ENCODE peak calls at places on chromosomes 12 and 14, in nine cellular contexts. I is A549, V is stomach, G is tibial nerve, F is heart left ventricle, E is suprapubic skin, A is H1, M is IMR-90, L is HepG2. Z is an unnamed sample.
A peak's percentile ranks its signal among the peaks of the same experiment; 100 is the strongest.

GRCh38 chr12:8912910-8913309 is 1.4 kb upstream of the PHC1 start:
- DNase-seq in I (peak; percentile 26), V (peak; percentile 32), G (no peak), F (no peak), E (no peak), A (no peak), M (no peak), L (no peak), Z (peak; percentile 38)

GRCh38 chr14:65069874-65070709 is 32.2 kb downstream of the MAX start:
- DNase-seq in I (no peak), V (peak; percentile 81), G (no peak), F (no peak), E (no peak), A (no peak), M (no peak), L (no peak), Z (no peak)

GRCh38 chr12:80216890-80217559 is 117.7 kb downstream of the OTOGL start:
- DNase-seq in I (no peak), V (no peak), G (no peak), F (no peak), E (no peak), A (no peak), M (no peak), L (no peak), Z (no peak)

GRCh38 chr12:44159870-44160269 is 324.0 kb downstream of the TMEM117 start:
- DNase-seq in I (no peak), V (no peak), G (no peak), F (no peak), E (no peak), A (no peak), M (no peak), L (no peak), Z (no peak)

GRCh38 chr12:54300732-54301427 is at the start of gene NFE2:
- DNase-seq in I (peak; percentile 66), V (peak; percentile 66), G (no peak), F (peak; percentile 49), E (peak; percentile 84), A (peak; percentile 75), M (peak; percentile 77), L (peak; percentile 58), Z (no peak)

GRCh38 chr14:100644784-100645183 is 57.6 kb upstream of the BEGAIN start:
- DNase-seq in I (no peak), V (no peak), G (no peak), F (no peak), E (no peak), A (no peak), M (no peak), L (no peak), Z (no peak)

GRCh38 chr12:132056320-132056719 is 87.8 kb downstream of the DDX51 start:
- DNase-seq in I (no peak), V (no peak), G (no peak), F (no peak), E (no peak), A (no peak), M (no peak), L (no peak), Z (no peak)

GRCh38 chr12:63228853-63229252 is 77.9 kb upstream of the AVPR1A start:
- DNase-seq in I (no peak), V (no peak), G (no peak), F (no peak), E (no peak), A (no peak), M (no peak), L (no peak), Z (no peak)

GRCh38 chr14:58964598-58964928 is 223.9 kb upstream of the DAAM1 start:
- DNase-seq in I (no peak), V (no peak), G (no peak), F (no peak), E (no peak), A (no peak), M (no peak), L (no peak), Z (no peak)

GRCh38 chr12:98416845-98417244 is 98.5 kb upstream of the TMPO start:
- DNase-seq in I (peak; percentile 65), V (no peak), G (no peak), F (no peak), E (no peak), A (no peak), M (peak; percentile 57), L (no peak), Z (no peak)

GRCh38 chr14:94601961-94602391 is 10.2 kb upstream of the SERPINA3 start:
- DNase-seq in I (peak; percentile 75), V (peak; percentile 60), G (peak; percentile 82), F (peak; percentile 80), E (peak; percentile 88), A (no peak), M (peak; percentile 89), L (peak; percentile 53), Z (peak; percentile 91)

GRCh38 chr12:117507547-117507946 is 146.1 kb upstream of the NOS1 start:
- DNase-seq in I (no peak), V (peak; percentile 39), G (no peak), F (no peak), E (no peak), A (no peak), M (no peak), L (no peak), Z (no peak)

GRCh38 chr12:69544087-69544486 is 41.2 kb upstream of the CCT2 start:
- DNase-seq in I (no peak), V (no peak), G (no peak), F (no peak), E (no peak), A (no peak), M (no peak), L (no peak), Z (no peak)

GRCh38 chr14:89013098-89013504 is 188.7 kb downstream of the TTC8 start:
- DNase-seq in I (peak; percentile 87), V (peak; percentile 44), G (no peak), F (no peak), E (no peak), A (no peak), M (peak; percentile 11), L (peak; percentile 90), Z (no peak)

GRCh38 chr12:20946732-20947131 is 136.2 kb downstream of the SLCO1B3 start:
- DNase-seq in I (peak; percentile 51), V (no peak), G (no peak), F (no peak), E (no peak), A (no peak), M (no peak), L (peak; percentile 1), Z (no peak)

GRCh38 chr14:87615822-87616679 is 376.9 kb downstream of the GALC start:
- DNase-seq in I (peak; percentile 44), V (peak; percentile 70), G (peak; percentile 55), F (peak; percentile 38), E (no peak), A (peak; percentile 36), M (peak; percentile 19), L (peak; percentile 44), Z (no peak)

GRCh38 chr12:123129651-123130050 is 21.2 kb downstream of the PITPNM2 start:
- DNase-seq in I (no peak), V (no peak), G (no peak), F (no peak), E (no peak), A (no peak), M (no peak), L (no peak), Z (no peak)

GRCh38 chr14:84894254-84894653 is 635.7 kb upstream of the FLRT2 start:
- DNase-seq in I (no peak), V (no peak), G (no peak), F (no peak), E (no peak), A (no peak), M (no peak), L (no peak), Z (no peak)

GRCh38 chr14:104116544-104117340 is 21.6 kb upstream of the KIF26A start:
- DNase-seq in I (no peak), V (peak; percentile 85), G (no peak), F (peak; percentile 9), E (peak; percentile 75), A (no peak), M (no peak), L (no peak), Z (peak; percentile 85)

GRCh38 chr12:121214171-121214777 is 4.3 kb downstream of the P2RX4 start:
- DNase-seq in I (no peak), V (no peak), G (no peak), F (no peak), E (no peak), A (no peak), M (peak; percentile 42), L (no peak), Z (no peak)

GRCh38 chr12:121212875-121213274 is 2.9 kb downstream of the P2RX4 start:
- DNase-seq in I (no peak), V (no peak), G (no peak), F (no peak), E (no peak), A (no peak), M (no peak), L (no peak), Z (no peak)

GRCh38 chr12:121205491-121205890 is 4.4 kb upstream of the P2RX4 start:
- DNase-seq in I (no peak), V (no peak), G (no peak), F (no peak), E (no peak), A (no peak), M (no peak), L (no peak), Z (no peak)

GRCh38 chr12:121209221-121209620 is 708 bp upstream of the P2RX4 start:
- DNase-seq in I (no peak), V (no peak), G (no peak), F (no peak), E (no peak), A (no peak), M (no peak), L (no peak), Z (no peak)

GRCh38 chr12:121209629-121210572 is at the start of gene P2RX4:
- DNase-seq in I (peak; percentile 88), V (peak; percentile 88), G (peak; percentile 54), F (peak; percentile 89), E (peak; percentile 91), A (peak; percentile 41), M (peak; percentile 73), L (peak; percentile 64), Z (peak; percentile 97)
- TF ChIP-seq POLR2A in I (peak; percentile 99), V (peak; percentile 73), G (peak; percentile 84), F (no peak), E (peak; percentile 94), A (peak; percentile 87), M (peak; percentile 88), L (peak; percentile 93), Z (peak; percentile 39)

GRCh38 chr14:24315807-24316596 is 4.7 kb downstream of the LTB4R start:
- DNase-seq in I (no peak), V (peak; percentile 77), G (no peak), F (peak; percentile 68), E (peak; percentile 82), A (no peak), M (no peak), L (peak; percentile 65), Z (no peak)
- H3K4me3 ChIP-seq in I (no peak overlapping the region), V (peak overlapping the region; percentile 21), G (no peak overlapping the region), F (peak overlapping the region; percentile 70), E (peak overlapping the region; percentile 14), A (no peak overlapping the region), M (no peak overlapping the region), L (peak overlapping the region; percentile 73), Z (no peak overlapping the region)

GRCh38 chr12:31279525-31279924 is 46.4 kb downstream of the SINHCAF start:
- DNase-seq in I (no peak), V (no peak), G (no peak), F (no peak), E (no peak), A (no peak), M (no peak), L (no peak), Z (no peak)
- TF ChIP-seq POLR2A in I (no peak), V (no peak), G (no peak), F (no peak), E (no peak), A (peak; percentile 28), M (no peak), L (no peak), Z (no peak)

GRCh38 chr14:67270354-67270753 is 29.1 kb downstream of the PALS1 start:
- DNase-seq in I (no peak), V (no peak), G (no peak), F (no peak), E (no peak), A (no peak), M (peak; percentile 22), L (no peak), Z (no peak)
- H3K4me3 ChIP-seq in I (no peak overlapping the region), V (no peak overlapping the region), G (peak overlapping the region; percentile 9), F (no peak overlapping the region), E (no peak overlapping the region), A (no peak overlapping the region), M (no peak overlapping the region), L (no peak overlapping the region), Z (no peak overlapping the region)